ENCODE peak calls at places on chromosomes 6 and 20, in five cellular contexts. X, L, F, J and K are unnamed samples.

GRCh38 chr6:104506429-104506828 is 353.3 kb downstream of the HACE1 start:
- DNase-seq in X (no peak), L (no peak), F (no peak), J (no peak), K (no peak)

GRCh38 chr6:170082531-170083187 is 208.2 kb downstream of the DLL1 start:
- DNase-seq in X (no peak), L (no peak), F (no peak), J (no peak), K (no peak)

GRCh38 chr6:33613794-33614166 is 7.3 kb upstream of the ITPR3 start:
- DNase-seq in X (peak), L (no peak), F (peak), J (no peak), K (no peak)

GRCh38 chr20:40532103-40532502 is 156.9 kb downstream of the MAFB start:
- DNase-seq in X (peak), L (no peak), F (peak), J (no peak), K (no peak)

GRCh38 chr6:150620244-150620643 is 20.6 kb downstream of the PLEKHG1 start:
- DNase-seq in X (no peak), L (no peak), F (no peak), J (no peak), K (no peak)

GRCh38 chr6:41072836-41073202 is at the start of gene NFYA:
- DNase-seq in X (peak), L (peak), F (peak), J (peak), K (no peak)

GRCh38 chr6:42195415-42195814 is 659 bp upstream of the GUCA1B start:
- DNase-seq in X (no peak), L (no peak), F (no peak), J (no peak), K (no peak)

GRCh38 chr20:496126-496696 is 33.9 kb upstream of the TBC1D20 start:
- DNase-seq in X (peak), L (no peak), F (peak), J (no peak), K (no peak)

GRCh38 chr6:81979767-81980166 is 227.3 kb upstream of the TENT5A start:
- DNase-seq in X (no peak), L (no peak), F (no peak), J (no peak), K (no peak)

GRCh38 chr6:43838276-43839036 is 68.4 kb downstream of the VEGFA start:
- DNase-seq in X (peak), L (no peak), F (peak), J (no peak), K (no peak)

GRCh38 chr20:51393566-51393965 is 149.0 kb downstream of the NFATC2 start:
- DNase-seq in X (no peak), L (no peak), F (no peak), J (no peak), K (no peak)

GRCh38 chr6:122799916-122800701 is 11.1 kb downstream of the SMPDL3A start:
- DNase-seq in X (peak), L (no peak), F (peak), J (no peak), K (no peak)

GRCh38 chr20:44208770-44209169 is 1.8 kb downstream of the OSER1 start:
- DNase-seq in X (peak), L (no peak), F (peak), J (no peak), K (no peak)

GRCh38 chr20:41089555-41089954 is 47.8 kb upstream of the PLCG1 start:
- DNase-seq in X (no peak), L (no peak), F (no peak), J (no peak), K (no peak)

GRCh38 chr6:162976141-162976540 is 248.4 kb downstream of the PACRG start:
- DNase-seq in X (no peak), L (no peak), F (no peak), J (no peak), K (no peak)

GRCh38 chr6:138307816-138308727 is 69.6 kb upstream of the SMIM28 start:
- DNase-seq in X (peak), L (no peak), F (no peak), J (no peak), K (no peak)

GRCh38 chr6:153172815-153173214 is 41.7 kb upstream of the RGS17 start:
- DNase-seq in X (no peak), L (no peak), F (no peak), J (no peak), K (no peak)